ENCODE peak calls at places on chromosomes 13 and 19, in ten cellular contexts. O, Y, Z, S, B, W, Q, E, N and I are unnamed samples.

GRCh38 chr19:13103585-13103923 is 896 bp upstream of the LYL1 start:
- DNase-seq in S (no peak), Q (no peak), Z (no peak), B (no peak), E (no peak), N (no peak), O (no peak), Y (no peak), W (no peak), I (no peak)

GRCh38 chr19:12766051-12766521 is 9.3 kb downstream of the HOOK2 start:
- DNase-seq in Z (peak; percentile 77), B (peak; percentile 81), Q (peak; percentile 54), N (peak; percentile 93), Y (no peak), E (peak; percentile 71), W (peak; percentile 82), O (peak; percentile 84), S (peak; percentile 85), I (peak; percentile 63)

GRCh38 chr13:57123660-57124059 is 17.1 kb upstream of the PRR20A start:
- DNase-seq in N (no peak), Q (no peak), S (peak; percentile 73), E (no peak), O (no peak), W (peak; percentile 9), Z (no peak), Y (no peak), B (peak; percentile 51), I (no peak)

GRCh38 chr19:1206733-1207301 is 1.2 kb downstream of the STK11 start:
- DNase-seq in S (no peak), Y (no peak), E (peak; percentile 16), N (no peak), O (no peak), W (no peak), B (no peak), Q (no peak), Z (peak; percentile 39), I (no peak)

GRCh38 chr19:3359850-3360493 is 6.4 kb upstream of the NFIC start:
- DNase-seq in N (no peak), Y (no peak), B (no peak), S (no peak), Q (no peak), Z (peak; percentile 21), W (no peak), O (no peak), E (no peak), I (no peak)

GRCh38 chr19:7847664-7848063 is 17.6 kb downstream of the EVI5L start:
- DNase-seq in Q (no peak), B (no peak), W (no peak), N (no peak), Y (no peak), O (no peak), Z (no peak), S (no peak), E (no peak), I (no peak)

GRCh38 chr13:85277753-85278152 is 521.5 kb downstream of the SLITRK6 start:
- DNase-seq in Q (no peak), N (no peak), S (no peak), B (peak; percentile 40), Z (no peak), O (no peak), W (peak; percentile 27), Y (no peak), E (no peak), I (no peak)

GRCh38 chr13:32720026-32720425 is 133.8 kb downstream of the PDS5B start:
- DNase-seq in S (no peak), Y (no peak), Q (no peak), W (no peak), N (no peak), Z (no peak), E (no peak), B (peak; percentile 80), O (peak; percentile 55), I (peak; percentile 26)

GRCh38 chr19:51023946-51024345 is 2.5 kb downstream of the KLK11 start:
- DNase-seq in E (no peak), W (no peak), Z (no peak), N (no peak), Q (no peak), B (no peak), Y (no peak), S (no peak), O (no peak), I (no peak)

GRCh38 chr13:102667023-102667422 is 27.8 kb downstream of the METTL21C start:
- DNase-seq in O (no peak), N (no peak), W (no peak), Z (no peak), E (no peak), S (no peak), Y (no peak), Q (no peak), B (no peak), I (no peak)

GRCh38 chr19:10699650-10700335 is 1.4 kb upstream of the QTRT1 start:
- DNase-seq in Z (peak; percentile 85), Y (no peak), W (peak; percentile 48), O (peak; percentile 68), N (peak; percentile 74), B (peak; percentile 76), Q (peak; percentile 56), S (no peak), E (peak; percentile 57), I (peak; percentile 50)

GRCh38 chr13:112877066-112877465 is 91.9 kb upstream of the MCF2L start:
- DNase-seq in Y (no peak), W (no peak), Z (no peak), E (no peak), N (no peak), B (no peak), O (no peak), S (no peak), Q (no peak), I (no peak)

GRCh38 chr13:92806215-92806614 is 420.4 kb upstream of the GPC6 start:
- DNase-seq in W (peak; percentile 24), Z (peak; percentile 0), Y (no peak), B (peak; percentile 10), E (no peak), N (no peak), Q (no peak), S (no peak), O (peak; percentile 66), I (peak; percentile 15)

GRCh38 chr13:92804926-92805325 is 421.7 kb upstream of the GPC6 start:
- DNase-seq in O (no peak), N (no peak), W (no peak), Q (no peak), S (no peak), B (no peak), Y (no peak), Z (no peak), E (no peak), I (peak; percentile 15)

GRCh38 chr13:92807343-92807742 is 419.3 kb upstream of the GPC6 start:
- DNase-seq in Q (no peak), E (no peak), N (no peak), Y (no peak), O (no peak), S (no peak), W (peak; percentile 18), B (peak; percentile 48), Z (no peak), I (peak; percentile 31)

GRCh38 chr13:92804346-92804745 is 422.3 kb upstream of the GPC6 start:
- DNase-seq in Q (no peak), W (peak; percentile 54), B (peak; percentile 28), E (no peak), Z (no peak), S (no peak), O (no peak), N (no peak), Y (no peak), I (peak; percentile 76)

GRCh38 chr13:92805766-92806165 is 420.8 kb upstream of the GPC6 start:
- DNase-seq in Q (no peak), Y (no peak), B (no peak), W (no peak), S (no peak), E (no peak), N (no peak), Z (no peak), O (peak; percentile 4), I (no peak)
- H3K4me3 ChIP-seq in Q (peak overlapping the region; percentile 31), Y (no peak overlapping the region), B (peak overlapping the region; percentile 34), W (no peak overlapping the region), S (peak overlapping the region; percentile 50), E (peak overlapping the region; percentile 61), N (peak overlapping the region; percentile 43), Z (peak overlapping the region; percentile 47), O (peak overlapping the region; percentile 58), I (peak overlapping the region; percentile 49)

GRCh38 chr13:20465218-20465879 is 60.3 kb downstream of the CRYL1 start:
- DNase-seq in W (no peak), B (peak; percentile 27), N (no peak), Y (no peak), O (no peak), S (no peak), Q (no peak), Z (no peak), E (no peak), I (peak; percentile 32)
- H3K4me3 ChIP-seq in W (no peak overlapping the region), B (no peak overlapping the region), N (no peak overlapping the region), Y (no peak overlapping the region), O (peak overlapping the region; percentile 18), S (no peak overlapping the region), Q (no peak overlapping the region), Z (no peak overlapping the region), E (no peak overlapping the region), I (no peak overlapping the region)

DNA sequence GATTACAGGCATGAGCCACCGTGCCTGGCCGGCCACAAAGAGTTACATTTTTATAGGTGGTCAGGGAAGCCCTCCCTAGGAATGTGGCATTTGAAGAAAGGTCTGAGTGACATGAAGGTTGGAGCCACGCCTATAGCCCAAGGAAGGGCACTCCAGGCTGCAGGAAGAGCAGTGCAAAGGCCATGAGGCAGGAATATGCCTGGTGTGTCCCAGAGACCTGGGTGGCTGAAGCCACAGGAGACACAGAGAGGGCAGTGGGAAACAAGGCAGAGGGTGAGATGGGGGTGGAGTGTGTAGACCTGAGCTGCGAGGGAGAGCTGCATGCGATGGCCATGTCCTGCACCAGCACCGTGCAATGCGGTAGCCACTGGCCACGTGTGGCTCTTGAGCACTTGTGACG is 4.9 kb downstream of the PNMA8B start:
- DNase-seq in W (no peak), E (no peak), Y (no peak), O (no peak), Q (no peak), N (no peak), Z (no peak), B (no peak), S (no peak), I (no peak)
- H3K4me3 ChIP-seq in W (no peak overlapping the region), E (no peak overlapping the region), Y (no peak overlapping the region), O (no peak overlapping the region), Q (no peak overlapping the region), N (no peak overlapping the region), Z (no peak overlapping the region), B (no peak overlapping the region), S (no peak overlapping the region), I (no peak overlapping the region)

GRCh38 chr19:30596268-30596667 is 224.1 kb downstream of the ZNF536 start:
- DNase-seq in B (no peak), O (no peak), Q (no peak), N (no peak), W (no peak), S (no peak), E (no peak), Z (no peak), Y (no peak), I (no peak)
- H3K4me3 ChIP-seq in B (no peak overlapping the region), O (no peak overlapping the region), Q (no peak overlapping the region), N (no peak overlapping the region), W (no peak overlapping the region), S (no peak overlapping the region), E (no peak overlapping the region), Z (no peak overlapping the region), Y (no peak overlapping the region), I (no peak overlapping the region)

GRCh38 chr19:39083599-39083982 is 577 bp upstream of the ACP7 start:
- DNase-seq in Z (no peak), Y (no peak), E (no peak), B (no peak), N (no peak), O (no peak), W (no peak), Q (no peak), S (no peak), I (no peak)
- H3K4me3 ChIP-seq in Z (no peak overlapping the region), Y (peak overlapping the region; percentile 50), E (no peak overlapping the region), B (peak overlapping the region; percentile 10), N (peak overlapping the region; percentile 23), O (no peak overlapping the region), W (peak overlapping the region; percentile 10), Q (peak overlapping the region; percentile 42), S (no peak overlapping the region), I (peak overlapping the region; percentile 37)